ENCODE peak calls at places on chromosomes 4 and X, in eight cellular contexts. U, N, Z, H, E, X, K and F are unnamed samples.

GRCh38 chrX:103919336-103919682 is 43.1 kb upstream of the TMSB15B start:
- DNase-seq in U (no peak), N (peak; percentile 48), Z (no peak), H (peak; percentile 43), E (no peak), X (no peak), K (no peak), F (no peak)

GRCh38 chrX:56029691-56030090 is 202.5 kb upstream of the KLF8 start:
- DNase-seq in U (no peak), N (no peak), Z (no peak), H (no peak), E (no peak), X (no peak), K (no peak), F (no peak)

GRCh38 chr4:31793907-31794306 is 1073.7 kb downstream of the PCDH7 start:
- DNase-seq in U (no peak), N (no peak), Z (no peak), H (peak; percentile 21), E (no peak), X (no peak), K (no peak), F (no peak)

GRCh38 chr4:1419708-1420107 is 13.5 kb upstream of the NKX1-1 start:
- DNase-seq in U (no peak), N (no peak), Z (no peak), H (no peak), E (no peak), X (peak; percentile 19), K (no peak), F (no peak)

GRCh38 chr4:94621491-94622080 is 136.2 kb upstream of the BMPR1B start:
- DNase-seq in U (no peak), N (peak; percentile 3), Z (no peak), H (peak; percentile 70), E (no peak), X (no peak), K (no peak), F (no peak)

GRCh38 chr4:70515342-70516245 is 2.8 kb upstream of the AMTN start:
- DNase-seq in U (no peak), N (no peak), Z (no peak), H (no peak), E (no peak), X (no peak), K (no peak), F (no peak)

GRCh38 chr4:7957113-7957656 is 17.5 kb upstream of the AFAP1 start:
- DNase-seq in U (no peak), N (no peak), Z (no peak), H (no peak), E (no peak), X (no peak), K (no peak), F (no peak)

GRCh38 chr4:186170966-186171365 is 20.4 kb upstream of the CYP4V2 start:
- DNase-seq in U (no peak), N (no peak), Z (no peak), H (no peak), E (no peak), X (no peak), K (no peak), F (no peak)

GRCh38 chrX:9148626-9149385 is 114.9 kb upstream of the FAM9B start:
- DNase-seq in U (no peak), N (no peak), Z (no peak), H (peak; percentile 57), E (no peak), X (no peak), K (no peak), F (no peak)

GRCh38 chr4:1368421-1369090 is 21.5 kb downstream of the UVSSA start:
- DNase-seq in U (no peak), N (no peak), Z (no peak), H (no peak), E (no peak), X (peak; percentile 64), K (no peak), F (no peak)

GRCh38 chr4:21802406-21802805 is 146.2 kb downstream of the KCNIP4 start:
- DNase-seq in U (no peak), N (no peak), Z (no peak), H (peak; percentile 78), E (no peak), X (no peak), K (no peak), F (no peak)

GRCh38 chr4:22170353-22170752 is 221.8 kb upstream of the KCNIP4 start:
- DNase-seq in U (no peak), N (no peak), Z (no peak), H (peak; percentile 70), E (no peak), X (no peak), K (no peak), F (no peak)

GRCh38 chr4:1842993-1843448 is 12.9 kb downstream of the LETM1 start:
- DNase-seq in U (no peak), N (no peak), Z (no peak), H (peak; percentile 87), E (no peak), X (no peak), K (no peak), F (no peak)

GRCh38 chr4:141711211-141711610 is 74.8 kb downstream of the IL15 start:
- DNase-seq in U (no peak), N (no peak), Z (no peak), H (peak; percentile 67), E (no peak), X (no peak), K (no peak), F (no peak)

GRCh38 chrX:21747523-21747922 is 10.4 kb downstream of the SMPX start:
- DNase-seq in U (no peak), N (no peak), Z (no peak), H (peak; percentile 66), E (no peak), X (no peak), K (no peak), F (no peak)

GRCh38 chr4:7335363-7336066 is 99.2 kb downstream of the PSAPL1 start:
- DNase-seq in U (no peak), N (peak; percentile 34), Z (peak; percentile 25), H (peak; percentile 29), E (peak; percentile 80), X (peak; percentile 80), K (no peak), F (peak; percentile 13)

GRCh38 chr4:76279462-76279861 is 27.1 kb upstream of the STBD1 start:
- DNase-seq in U (no peak), N (no peak), Z (no peak), H (no peak), E (no peak), X (no peak), K (peak; percentile 18), F (no peak)

GRCh38 chrX:123959281-123960063 is 2.0 kb upstream of the STAG2 start:
- DNase-seq in U (no peak), N (peak; percentile 33), Z (peak; percentile 5), H (peak; percentile 35), E (peak; percentile 78), X (peak; percentile 85), K (peak; percentile 2), F (no peak)

GRCh38 chrX:71095971-71096701 is 485 bp downstream of the FOXO4 start:
- DNase-seq in U (no peak), N (peak; percentile 11), Z (no peak), H (no peak), E (no peak), X (peak; percentile 83), K (no peak), F (no peak)